ENCODE peak calls at places on chromosomes 5 and 9, in seven cellular contexts. H is GM19239, R is A673, B is NCI-H460, E is iris pigment epithelial cell, O is NCI-H1694 treated with DMSO at 0.1 percent for 48 hours, V is fibroblast of the aortic adventitia. A is an unnamed sample.

GRCh38 chr5:107672212-107673105 is 1.7 kb upstream of the EFNA5 start:
- DNase-seq in H (peak; percentile 16), R (peak; percentile 96), B (peak; percentile 98), E (peak; percentile 99), O (peak; percentile 94), V (peak; percentile 86), A (peak; percentile 98)

GRCh38 chr9:126228111-126228778 is 98.4 kb upstream of the MVB12B start:
- DNase-seq in H (no peak), R (no peak), B (no peak), E (no peak), O (no peak), V (no peak), A (no peak)

GRCh38 chr5:157076558-157076957 is 17.6 kb upstream of the HAVCR1 start:
- DNase-seq in H (no peak), R (no peak), B (no peak), E (peak; percentile 41), O (no peak), V (peak; percentile 23), A (peak; percentile 4)

GRCh38 chr5:147403659-147404640 is 105.9 kb downstream of the DPYSL3 start:
- DNase-seq in H (peak; percentile 43), R (no peak), B (peak; percentile 35), E (peak; percentile 98), O (no peak), V (peak; percentile 100), A (peak; percentile 91)

GRCh38 chr9:16625831-16626230 is 244.6 kb downstream of the BNC2 start:
- DNase-seq in H (no peak), R (no peak), B (no peak), E (peak; percentile 71), O (no peak), V (peak; percentile 74), A (no peak)

GRCh38 chr9:68841292-68842052 is 136.4 kb downstream of the PIP5K1B start:
- DNase-seq in H (no peak), R (no peak), B (no peak), E (no peak), O (no peak), V (no peak), A (no peak)

GRCh38 chr5:136016945-136017530 is 11.8 kb upstream of the TGFBI start:
- DNase-seq in H (no peak), R (peak; percentile 89), B (no peak), E (peak; percentile 76), O (no peak), V (peak; percentile 96), A (peak; percentile 93)

GRCh38 chr9:2000314-2000713 is 14.8 kb upstream of the SMARCA2 start:
- DNase-seq in H (no peak), R (no peak), B (no peak), E (no peak), O (no peak), V (no peak), A (no peak)

GRCh38 chr9:133658442-133659431 is 22.6 kb downstream of the DBH start:
- DNase-seq in H (no peak), R (peak; percentile 80), B (no peak), E (peak; percentile 36), O (peak; percentile 68), V (no peak), A (no peak)

GRCh38 chr5:137833463-137833862 is 34.2 kb upstream of the MYOT start:
- DNase-seq in H (no peak), R (no peak), B (peak; percentile 55), E (peak; percentile 90), O (no peak), V (peak; percentile 76), A (peak; percentile 84)

GRCh38 chr9:37753489-37754190 is at the start of gene TRMT10B:
- DNase-seq in H (peak; percentile 95), R (peak; percentile 84), B (peak; percentile 42), E (peak; percentile 69), O (peak; percentile 71), V (peak; percentile 72), A (peak; percentile 33)

GRCh38 chr5:112333236-112333850 is 85.7 kb downstream of the EPB41L4A start:
- DNase-seq in H (no peak), R (no peak), B (no peak), E (no peak), O (no peak), V (no peak), A (no peak)

GRCh38 chr5:4295663-4296339 is 700.2 kb downstream of the IRX1 start:
- DNase-seq in H (no peak), R (peak; percentile 3), B (no peak), E (no peak), O (no peak), V (no peak), A (peak; percentile 3)